ENCODE peak calls at places on chromosomes 5 and 9, in eight cellular contexts. Z is IMR-90; F is coronary artery; N is WTC11; J is choroid plexus epithelial cell; E is CD8-positive, alpha-beta T cell; S is AG09319; T is testis. A is an unnamed sample.

GRCh38 chr9:76545191-76545590 is 86.2 kb downstream of the GCNT1 start:
- DNase-seq in E (no peak), N (no peak), J (no peak), T (no peak), Z (no peak), F (no peak), S (no peak), A (no peak)

GRCh38 chr9:31089822-31090221 is 1294.6 kb upstream of the ACO1 start:
- DNase-seq in E (no peak), N (no peak), S (no peak), T (no peak), F (no peak), Z (peak; percentile 0), J (peak; percentile 69), A (no peak)

GRCh38 chr9:90044710-90045151 is 439.9 kb downstream of the GADD45G start:
- DNase-seq in F (no peak), T (no peak), E (no peak), S (no peak), Z (no peak), N (no peak), J (no peak), A (no peak)

GRCh38 chr5:157384971-157385709 is 74.9 kb upstream of the NIPAL4 start:
- DNase-seq in S (peak; percentile 94), J (peak; percentile 94), E (no peak), N (no peak), Z (peak; percentile 99), T (no peak), F (no peak), A (peak; percentile 37)

GRCh38 chr5:120140510-120140909 is 323.6 kb upstream of the PRR16 start:
- DNase-seq in J (no peak), T (no peak), E (no peak), N (no peak), S (no peak), F (no peak), Z (no peak), A (no peak)

GRCh38 chr5:17118631-17119030 is 98.8 kb upstream of the BASP1 start:
- DNase-seq in N (no peak), E (no peak), F (no peak), S (no peak), Z (peak; percentile 99), T (peak; percentile 54), J (peak; percentile 95), A (peak; percentile 24)

GRCh38 chr5:58074222-58074621 is 385.7 kb downstream of the PLK2 start:
- DNase-seq in N (no peak), S (no peak), J (no peak), E (no peak), T (no peak), F (no peak), Z (no peak), A (no peak)

GRCh38 chr9:69308217-69308931 is 16.6 kb upstream of the ENTREP1 start:
- DNase-seq in F (no peak), S (no peak), J (no peak), T (no peak), E (no peak), N (no peak), Z (no peak), A (no peak)

GRCh38 chr9:73155389-73155788 is 3.7 kb downstream of the ANXA1 start:
- DNase-seq in T (no peak), E (no peak), S (no peak), J (no peak), Z (no peak), N (no peak), F (no peak), A (no peak)

GRCh38 chr5:153782589-153783238 is 256.0 kb downstream of the FAM114A2 start:
- DNase-seq in Z (peak; percentile 6), J (peak; percentile 26), E (no peak), N (peak; percentile 24), T (no peak), F (no peak), S (no peak), A (peak; percentile 60)

GRCh38 chr9:135886147-135886981 is 21.0 kb downstream of the CAMSAP1 start:
- DNase-seq in E (no peak), F (peak; percentile 64), S (no peak), Z (no peak), T (no peak), N (no peak), J (no peak), A (no peak)

GRCh38 chr9:122897969-122898368 is 7.2 kb downstream of the RC3H2 start:
- DNase-seq in N (no peak), E (no peak), F (no peak), Z (peak; percentile 46), T (no peak), S (no peak), J (no peak), A (no peak)

GRCh38 chr5:120447706-120448239 is 16.3 kb upstream of the PRR16 start:
- DNase-seq in J (peak; percentile 59), N (no peak), Z (peak; percentile 41), T (no peak), E (no peak), S (no peak), F (no peak), A (no peak)

GRCh38 chr9:97900738-97901565 is 21.3 kb downstream of the TRMO start:
- DNase-seq in Z (peak; percentile 55), J (peak; percentile 71), T (no peak), N (no peak), E (no peak), S (no peak), F (no peak), A (peak; percentile 23)

GRCh38 chr5:160524827-160525226 is 103.2 kb downstream of the PTTG1 start:
- DNase-seq in S (no peak), Z (no peak), J (no peak), N (no peak), T (no peak), F (no peak), E (no peak), A (no peak)

GRCh38 chr5:62475072-62475471 is 62.5 kb downstream of the IPO11 start:
- DNase-seq in T (no peak), S (no peak), F (no peak), Z (peak; percentile 79), J (peak; percentile 54), N (no peak), E (no peak), A (no peak)

GRCh38 chr9:137951597-137952490 is 74.3 kb downstream of the CACNA1B start:
- DNase-seq in T (peak; percentile 5), S (no peak), J (no peak), Z (no peak), F (no peak), N (no peak), E (no peak), A (no peak)

GRCh38 chr9:94937214-94937903 is 210.9 kb downstream of the AOPEP start:
- DNase-seq in Z (peak; percentile 98), F (no peak), J (peak; percentile 91), E (no peak), T (no peak), S (peak; percentile 79), N (no peak), A (no peak)

GRCh38 chr5:133705331-133705730 is 93.0 kb upstream of the FSTL4 start:
- DNase-seq in T (no peak), F (no peak), E (no peak), S (no peak), Z (no peak), J (no peak), N (no peak), A (no peak)

GRCh38 chr9:37582548-37583157 is 6.5 kb upstream of the FBXO10 start:
- DNase-seq in E (no peak), N (no peak), Z (peak; percentile 86), F (no peak), S (peak; percentile 38), J (peak; percentile 93), T (no peak), A (no peak)

GRCh38 chr5:95996904-95997751 is 35.5 kb upstream of the ELL2 start:
- DNase-seq in T (no peak), S (no peak), J (no peak), N (no peak), Z (no peak), F (no peak), E (no peak), A (no peak)

GRCh38 chr5:7754997-7755596 is 95.8 kb downstream of the CFAP90 start:
- DNase-seq in E (no peak), T (peak; percentile 85), S (no peak), J (peak; percentile 59), N (peak; percentile 86), F (no peak), Z (peak; percentile 15), A (peak; percentile 85)

GRCh38 chr5:94891565-94892362 is 273.3 kb downstream of the SLF1 start:
- DNase-seq in J (no peak), E (no peak), Z (no peak), S (no peak), F (no peak), N (no peak), T (no peak), A (no peak)

GRCh38 chr5:140545606-140546005 is 1.9 kb upstream of the EIF4EBP3 start:
- DNase-seq in Z (no peak), S (no peak), N (no peak), J (no peak), E (no peak), F (no peak), T (no peak), A (no peak)
- TF ChIP-seq CTCF in Z (no peak), S (no peak), N (no peak), J (no peak), E (no peak), F (no peak), T (no peak), A (no peak)

GRCh38 chr5:37172957-37173356 is 76.2 kb downstream of the CPLANE1 start:
- DNase-seq in Z (no peak), N (no peak), T (no peak), S (no peak), J (no peak), F (no peak), E (no peak), A (no peak)
- TF ChIP-seq CTCF in Z (no peak), N (no peak), T (no peak), S (no peak), J (no peak), F (no peak), E (no peak), A (no peak)

GRCh38 chr5:151886741-151887261 is 37.9 kb downstream of the GLRA1 start:
- DNase-seq in S (no peak), J (no peak), Z (no peak), N (no peak), T (no peak), E (no peak), F (no peak), A (no peak)

GRCh38 chr5:151885138-151885908 is 39.3 kb downstream of the GLRA1 start:
- DNase-seq in Z (no peak), N (no peak), J (no peak), F (no peak), T (no peak), S (no peak), E (no peak), A (no peak)

GRCh38 chr5:151889614-151890013 is 35.0 kb downstream of the GLRA1 start:
- DNase-seq in E (no peak), S (no peak), N (no peak), Z (no peak), J (no peak), F (no peak), T (no peak), A (no peak)

GRCh38 chr5:151892393-151892792 is 32.3 kb downstream of the GLRA1 start:
- DNase-seq in T (no peak), S (no peak), E (no peak), F (no peak), Z (no peak), N (no peak), J (no peak), A (no peak)

GRCh38 chr5:151890299-151890698 is 34.4 kb downstream of the GLRA1 start:
- DNase-seq in E (no peak), F (no peak), Z (no peak), S (no peak), N (no peak), J (no peak), T (no peak), A (no peak)
- TF ChIP-seq CTCF in E (no peak), F (no peak), Z (no peak), S (no peak), N (no peak), J (no peak), T (no peak), A (no peak)

GRCh38 chr5:146052780-146053179 is 52.6 kb downstream of the PLAC8L1 start:
- DNase-seq in Z (no peak), E (no peak), N (no peak), T (no peak), J (peak; percentile 26), S (no peak), F (no peak), A (no peak)
- TF ChIP-seq CTCF in Z (peak; percentile 27), E (no peak), N (no peak), T (no peak), J (peak; percentile 65), S (peak; percentile 4), F (no peak), A (no peak)

A was measured in endothelial cell.